ENCODE peak calls at places on chromosomes 6 and 20, in five cellular contexts. C, S, U, P and A are unnamed samples.

GRCh38 chr6:104597541-104598050 is 262.1 kb downstream of the HACE1 start:
- DNase-seq in C (peak), S (no peak), U (peak), P (no peak), A (peak)

GRCh38 chr6:170545405-170545804 is 7.7 kb downstream of the PSMB1 start:
- DNase-seq in C (peak), S (no peak), U (no peak), P (no peak), A (no peak)

GRCh38 chr20:43752561-43753301 is 25.9 kb upstream of the GTSF1L start:
- DNase-seq in C (peak), S (peak), U (peak), P (no peak), A (peak)

GRCh38 chr20:62441986-62442539 is 14.7 kb upstream of the RBBP8NL start:
- DNase-seq in C (no peak), S (no peak), U (peak), P (no peak), A (no peak)

GRCh38 chr6:22752522-22752921 is 183.2 kb downstream of the HDGFL1 start:
- DNase-seq in C (no peak), S (no peak), U (no peak), P (no peak), A (no peak)

GRCh38 chr6:34194770-34195169 is 41.9 kb upstream of the HMGA1 start:
- DNase-seq in C (no peak), S (no peak), U (no peak), P (no peak), A (no peak)

GRCh38 chr6:128742900-128743299 is 140.0 kb upstream of the LAMA2 start:
- DNase-seq in C (no peak), S (no peak), U (no peak), P (no peak), A (no peak)

GRCh38 chr6:36623547-36624459 is 29.6 kb downstream of the SRSF3 start:
- DNase-seq in C (peak), S (peak), U (peak), P (no peak), A (no peak)

GRCh38 chr6:170022827-170023619 is 267.9 kb downstream of the DLL1 start:
- DNase-seq in C (no peak), S (no peak), U (no peak), P (no peak), A (no peak)

GRCh38 chr20:63628246-63628975 is 1.5 kb upstream of the GMEB2 start:
- DNase-seq in C (peak), S (peak), U (peak), P (peak), A (peak)

GRCh38 chr6:80535914-80536565 is 429.6 kb downstream of the BCKDHB start:
- DNase-seq in C (peak), S (no peak), U (no peak), P (no peak), A (peak)

GRCh38 chr20:15656124-15656523 is 917.1 kb downstream of the KIF16B start:
- DNase-seq in C (peak), S (no peak), U (no peak), P (no peak), A (no peak)

GRCh38 chr6:157088841-157089240 is 234.5 kb downstream of the TMEM242 start:
- DNase-seq in C (no peak), S (no peak), U (no peak), P (peak), A (no peak)

GRCh38 chr6:107447663-107448216 is 11.6 kb downstream of the PDSS2 start:
- DNase-seq in C (no peak), S (no peak), U (no peak), P (no peak), A (no peak)

GRCh38 chr6:112037783-112038216 is 16.1 kb upstream of the CCN6 start:
- DNase-seq in C (peak), S (peak), U (peak), P (peak), A (peak)

GRCh38 chr6:27076116-27076515 is 171.4 kb upstream of the PRSS16 start:
- DNase-seq in C (no peak), S (no peak), U (no peak), P (no peak), A (no peak)

GRCh38 chr6:119463081-119463626 is 113.6 kb upstream of the MAN1A1 start:
- DNase-seq in C (no peak), S (no peak), U (no peak), P (no peak), A (no peak)

GRCh38 chr6:226516-227073 is 65.7 kb upstream of the DUSP22 start:
- DNase-seq in C (no peak), S (no peak), U (no peak), P (no peak), A (no peak)

GRCh38 chr6:1792989-1793388 is 183.3 kb downstream of the FOXC1 start:
- DNase-seq in C (peak), S (no peak), U (peak), P (no peak), A (no peak)

GRCh38 chr20:24445510-24446170 is 23.8 kb upstream of the SYNDIG1 start:
- DNase-seq in C (no peak), S (no peak), U (no peak), P (no peak), A (no peak)

GRCh38 chr6:14074723-14075503 is 42.7 kb upstream of the CD83 start:
- DNase-seq in C (peak), S (peak), U (peak), P (no peak), A (no peak)

GRCh38 chr6:29702519-29703103 is 20.6 kb upstream of the HLA-F start:
- DNase-seq in C (peak), S (no peak), U (peak), P (peak), A (no peak)

GRCh38 chr6:35258858-35259193 is 709 bp upstream of the ZNF76 start:
- DNase-seq in C (no peak), S (peak), U (peak), P (no peak), A (peak)